ENCODE peak calls at places on chromosome 10, in ten cellular contexts. S, T, O, X, E, A, U, Q, W and L are unnamed samples.

GRCh38 chr10:110167149-110167548 is 40.3 kb upstream of the MXI1 start:
- DNase-seq in W (no peak), S (no peak), T (no peak), O (no peak), A (no peak), U (no peak), X (no peak), Q (no peak), E (no peak), L (peak; percentile 2)

GRCh38 chr10:36366843-36367242 is 724.7 kb upstream of the FZD8 start:
- DNase-seq in T (no peak), S (no peak), Q (no peak), A (peak; percentile 29), E (no peak), O (no peak), W (no peak), U (peak; percentile 27), X (no peak), L (no peak)

GRCh38 chr10:19833508-19833824 is 17.2 kb downstream of the PLXDC2 start:
- DNase-seq in W (no peak), X (no peak), E (no peak), O (no peak), A (no peak), S (no peak), U (no peak), T (no peak), Q (no peak), L (no peak)

GRCh38 chr10:76902949-76903348 is 734.7 kb downstream of the KCNMA1 start:
- DNase-seq in E (no peak), W (no peak), X (peak; percentile 20), U (no peak), A (peak; percentile 6), O (no peak), T (no peak), S (no peak), Q (peak; percentile 84), L (peak; percentile 59)

GRCh38 chr10:25865267-25865666 is 68.8 kb upstream of the MYO3A start:
- DNase-seq in O (no peak), Q (no peak), E (no peak), S (no peak), X (no peak), U (no peak), W (no peak), A (no peak), T (no peak), L (no peak)

GRCh38 chr10:99374972-99375371 is 45.8 kb downstream of the CNNM1 start:
- DNase-seq in S (no peak), Q (no peak), U (peak; percentile 31), O (no peak), A (no peak), T (no peak), X (no peak), E (no peak), W (no peak), L (no peak)

GRCh38 chr10:88042162-88043100 is 179.0 kb downstream of the PTEN start:
- DNase-seq in T (no peak), A (peak; percentile 84), E (no peak), W (no peak), X (peak; percentile 98), Q (peak; percentile 46), S (no peak), U (peak; percentile 91), O (no peak), L (peak; percentile 41)

GRCh38 chr10:74460812-74461211 is 309.8 kb downstream of the ADK start:
- DNase-seq in S (no peak), U (peak; percentile 35), X (no peak), E (no peak), A (peak; percentile 39), Q (no peak), W (no peak), O (no peak), T (no peak), L (no peak)

GRCh38 chr10:15745748-15746147 is 26.0 kb upstream of the ITGA8 start:
- DNase-seq in A (no peak), E (no peak), O (no peak), W (no peak), T (no peak), X (no peak), S (no peak), U (peak; percentile 55), Q (no peak), L (no peak)

GRCh38 chr10:110498087-110498981 is 627 bp downstream of the DUSP5 start:
- DNase-seq in X (no peak), E (no peak), W (no peak), S (peak; percentile 64), T (peak; percentile 47), O (peak; percentile 33), Q (peak; percentile 69), U (peak; percentile 67), A (peak; percentile 60), L (peak; percentile 58)

GRCh38 chr10:2760736-2761135 is 306.6 kb upstream of the PFKP start:
- DNase-seq in A (no peak), X (no peak), O (no peak), W (no peak), U (no peak), Q (no peak), T (no peak), E (no peak), S (no peak), L (peak; percentile 79)

GRCh38 chr10:88735661-88736060 is 24.2 kb upstream of the LIPN start:
- DNase-seq in A (peak; percentile 29), S (no peak), Q (no peak), U (peak; percentile 25), T (no peak), O (no peak), E (no peak), W (no peak), X (peak; percentile 82), L (no peak)

GRCh38 chr10:66538352-66538751 is 387.5 kb upstream of the LRRTM3 start:
- DNase-seq in Q (peak; percentile 76), X (no peak), E (no peak), W (no peak), U (no peak), S (no peak), A (no peak), O (no peak), T (no peak), L (no peak)

GRCh38 chr10:15344876-15345285 is 26.2 kb downstream of the FAM171A1 start:
- DNase-seq in X (peak; percentile 77), T (no peak), E (peak; percentile 38), Q (no peak), W (no peak), U (peak; percentile 9), A (peak; percentile 87), O (no peak), S (no peak), L (peak; percentile 40)

GRCh38 chr10:72083234-72084093 is 4.9 kb downstream of the SPOCK2 start:
- DNase-seq in A (no peak), U (no peak), Q (no peak), X (no peak), E (no peak), T (no peak), S (no peak), O (no peak), W (no peak), L (no peak)

GRCh38 chr10:77865585-77866324 is 60.8 kb downstream of the DLG5 start:
- DNase-seq in X (peak; percentile 60), A (no peak), T (no peak), Q (no peak), E (peak; percentile 48), O (peak; percentile 10), W (no peak), S (no peak), U (no peak), L (no peak)

GRCh38 chr10:117409549-117410283 is 34.5 kb upstream of the PDZD8 start:
- DNase-seq in T (no peak), O (no peak), A (no peak), E (no peak), S (no peak), X (peak; percentile 68), Q (no peak), U (no peak), W (no peak), L (no peak)

GRCh38 chr10:45354261-45354660 is 19.8 kb upstream of the ALOX5 start:
- DNase-seq in Q (no peak), O (no peak), T (no peak), U (peak; percentile 42), X (no peak), E (no peak), S (peak; percentile 33), W (no peak), A (no peak), L (peak; percentile 45)

GRCh38 chr10:121459765-121460453 is 138.3 kb downstream of the FGFR2 start:
- DNase-seq in Q (no peak), E (no peak), W (no peak), X (peak; percentile 5), S (no peak), T (no peak), O (no peak), U (peak; percentile 82), A (no peak), L (no peak)

GRCh38 chr10:5317547-5318107 is 47.1 kb upstream of the UCN3 start:
- DNase-seq in X (peak; percentile 97), S (peak; percentile 46), O (no peak), A (peak; percentile 84), W (no peak), U (peak; percentile 90), T (peak; percentile 45), E (no peak), Q (no peak), L (no peak)

GRCh38 chr10:5812283-5813090 is 747 bp downstream of the GDI2 start:
- DNase-seq in W (no peak), A (no peak), Q (peak; percentile 55), U (peak; percentile 45), S (peak; percentile 60), T (no peak), X (no peak), O (no peak), E (no peak), L (peak; percentile 43)

GRCh38 chr10:61752111-61753011 is 89.6 kb downstream of the CABCOCO1 start:
- DNase-seq in U (peak; percentile 90), Q (no peak), X (peak; percentile 76), O (no peak), T (no peak), S (no peak), A (peak; percentile 51), W (no peak), E (peak; percentile 19), L (no peak)

GRCh38 chr10:91983403-91983802 is 59.8 kb downstream of the BTAF1 start:
- DNase-seq in T (no peak), A (no peak), Q (peak; percentile 95), S (no peak), E (no peak), W (no peak), O (no peak), U (peak; percentile 6), X (no peak), L (no peak)

GRCh38 chr10:6014241-6014761 is 37.0 kb upstream of the IL15RA start:
- DNase-seq in O (peak; percentile 2), W (peak; percentile 30), A (peak; percentile 32), U (peak; percentile 52), E (no peak), S (peak; percentile 35), T (no peak), X (peak; percentile 60), Q (peak; percentile 51), L (peak; percentile 82)

GRCh38 chr10:14327535-14327934 is 3.2 kb downstream of the FRMD4A start:
- DNase-seq in E (peak; percentile 65), T (no peak), U (peak; percentile 37), A (no peak), O (no peak), Q (no peak), S (no peak), W (no peak), X (no peak), L (no peak)

GRCh38 chr10:112811741-112812551 is 138.1 kb upstream of the TCF7L2 start:
- DNase-seq in O (no peak), T (no peak), S (no peak), W (no peak), U (peak; percentile 98), E (no peak), X (peak; percentile 95), A (peak; percentile 96), Q (no peak), L (no peak)

GRCh38 chr10:4984971-4985594 is 18.6 kb downstream of the AKR1C2 start:
- DNase-seq in A (peak; percentile 63), O (no peak), E (no peak), W (no peak), Q (peak; percentile 1), U (peak; percentile 4), S (no peak), T (no peak), X (no peak), L (no peak)

GRCh38 chr10:82150123-82150900 is 275.3 kb downstream of the NRG3 start:
- DNase-seq in X (no peak), U (no peak), T (no peak), Q (peak; percentile 69), S (peak; percentile 13), E (peak; percentile 32), A (no peak), W (no peak), O (no peak), L (peak; percentile 38)